ENCODE peak calls at places on chromosomes 6 and 20, in five cellular contexts. One of them, this sample, is unnamed.

GRCh38 chr6:154510144-154510905 is at the start of gene CNKSR3:
- DNase-seq in HepG2: peak
- DNase-seq in HEK293T: peak
- DNase-seq in K562: peak
- DNase-seq in SK-N-SH: peak
- DNase-seq in this sample: no peak

GRCh38 chr6:45663181-45664180 is 285.7 kb upstream of the SUPT3H start:
- DNase-seq in HepG2: no peak
- DNase-seq in HEK293T: no peak
- DNase-seq in K562: no peak
- DNase-seq in SK-N-SH: no peak
- DNase-seq in this sample: no peak

GRCh38 chr6:122653094-122653493 is 42.9 kb downstream of the PKIB start:
- DNase-seq in HepG2: peak
- DNase-seq in HEK293T: no peak
- DNase-seq in K562: no peak
- DNase-seq in SK-N-SH: no peak
- DNase-seq in this sample: no peak

GRCh38 chr6:21694168-21694567 is 100.6 kb downstream of the SOX4 start:
- DNase-seq in HepG2: no peak
- DNase-seq in HEK293T: no peak
- DNase-seq in K562: no peak
- DNase-seq in SK-N-SH: no peak
- DNase-seq in this sample: no peak

GRCh38 chr20:35013421-35014411 is 58.0 kb downstream of the MYH7B start:
- DNase-seq in HepG2: no peak
- DNase-seq in HEK293T: no peak
- DNase-seq in K562: no peak
- DNase-seq in SK-N-SH: peak
- DNase-seq in this sample: no peak

GRCh38 chr6:83708546-83708969 is 343 bp downstream of the SNAP91 start:
- DNase-seq in HepG2: no peak
- DNase-seq in HEK293T: peak
- DNase-seq in K562: no peak
- DNase-seq in SK-N-SH: peak
- DNase-seq in this sample: no peak

GRCh38 chr6:16244446-16244845 is 6.1 kb downstream of the GMPR start:
- DNase-seq in HepG2: no peak
- DNase-seq in HEK293T: no peak
- DNase-seq in K562: no peak
- DNase-seq in SK-N-SH: no peak
- DNase-seq in this sample: no peak

GRCh38 chr6:166438211-166438861 is 55.6 kb upstream of the MPC1 start:
- DNase-seq in HepG2: no peak
- DNase-seq in HEK293T: no peak
- DNase-seq in K562: peak
- DNase-seq in SK-N-SH: no peak
- DNase-seq in this sample: no peak

GRCh38 chr6:137903274-137903932 is 36.3 kb downstream of the TNFAIP3 start:
- DNase-seq in HepG2: no peak
- DNase-seq in HEK293T: no peak
- DNase-seq in K562: no peak
- DNase-seq in SK-N-SH: no peak
- DNase-seq in this sample: no peak

GRCh38 chr6:2669067-2669710 is 81.5 kb downstream of the MYLK4 start:
- DNase-seq in HepG2: no peak
- DNase-seq in HEK293T: no peak
- DNase-seq in K562: no peak
- DNase-seq in SK-N-SH: no peak
- DNase-seq in this sample: no peak

GRCh38 chr6:147205690-147206600 is 1.7 kb downstream of the STXBP5 start:
- DNase-seq in HepG2: peak
- DNase-seq in HEK293T: no peak
- DNase-seq in K562: peak
- DNase-seq in SK-N-SH: peak
- DNase-seq in this sample: no peak

GRCh38 chr20:3812259-3812681 is 8.1 kb upstream of the AP5S1 start:
- DNase-seq in HepG2: no peak
- DNase-seq in HEK293T: no peak
- DNase-seq in K562: no peak
- DNase-seq in SK-N-SH: peak
- DNase-seq in this sample: no peak

GRCh38 chr6:143745160-143746133 is 67.7 kb downstream of the PHACTR2 start:
- DNase-seq in HepG2: peak
- DNase-seq in HEK293T: peak
- DNase-seq in K562: no peak
- DNase-seq in SK-N-SH: peak
- DNase-seq in this sample: no peak

GRCh38 chr6:37862992-37863391 is 43.5 kb downstream of the ZFAND3 start:
- DNase-seq in HepG2: no peak
- DNase-seq in HEK293T: no peak
- DNase-seq in K562: no peak
- DNase-seq in SK-N-SH: no peak
- DNase-seq in this sample: no peak

GRCh38 chr20:7790189-7790588 is 150.1 kb downstream of the HAO1 start:
- DNase-seq in HepG2: no peak
- DNase-seq in HEK293T: no peak
- DNase-seq in K562: no peak
- DNase-seq in SK-N-SH: no peak
- DNase-seq in this sample: no peak

GRCh38 chr6:141634269-141634668 is 498.5 kb upstream of the GJE1 start:
- DNase-seq in HepG2: no peak
- DNase-seq in HEK293T: no peak
- DNase-seq in K562: no peak
- DNase-seq in SK-N-SH: no peak
- DNase-seq in this sample: no peak
- TF ChIP-seq FOXM1 in HepG2: no peak
- TF ChIP-seq FOXM1 in HEK293T: no peak
- TF ChIP-seq FOXM1 in K562: no peak
- TF ChIP-seq FOXM1 in SK-N-SH: no peak
- TF ChIP-seq FOXM1 in this sample: no peak

DNA sequence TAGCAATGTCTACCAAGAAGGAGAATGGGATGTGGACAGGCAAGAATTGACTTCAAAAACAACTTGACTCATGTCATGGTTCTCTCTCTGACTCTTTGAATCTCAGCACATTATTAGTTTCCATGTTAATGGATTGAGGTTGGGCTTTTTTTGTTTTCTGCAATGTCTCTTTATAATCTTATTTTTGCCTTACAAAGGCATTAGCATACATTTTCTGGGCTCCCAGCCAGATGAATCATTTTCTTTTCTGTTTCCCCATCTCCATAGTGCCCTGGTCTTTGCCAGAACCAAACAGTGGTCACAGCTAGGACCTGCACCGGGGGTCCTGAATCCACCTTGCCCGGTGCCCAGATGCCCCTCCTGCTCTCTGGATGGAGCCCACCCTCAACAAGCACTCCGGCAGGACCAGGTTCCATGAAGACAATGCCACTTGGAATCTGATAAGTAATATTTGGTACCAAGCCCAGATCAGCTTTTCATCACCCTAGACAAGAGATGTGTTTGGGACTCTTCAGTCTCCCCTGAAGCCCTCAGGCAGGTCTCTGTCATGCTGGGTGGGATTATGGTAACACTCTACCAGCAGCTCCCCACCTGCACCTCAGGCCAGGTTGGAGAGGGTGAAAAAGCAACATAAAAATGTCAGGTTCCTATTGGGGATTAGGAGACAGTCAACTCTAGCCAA is 266.7 kb upstream of the SULF2 start:
- DNase-seq in HepG2: no peak
- DNase-seq in HEK293T: no peak
- DNase-seq in K562: no peak
- DNase-seq in SK-N-SH: peak
- DNase-seq in this sample: no peak
- TF ChIP-seq FOXM1 in HepG2: no peak
- TF ChIP-seq FOXM1 in HEK293T: no peak
- TF ChIP-seq FOXM1 in K562: no peak
- TF ChIP-seq FOXM1 in SK-N-SH: no peak
- TF ChIP-seq FOXM1 in this sample: no peak

GRCh38 chr6:162684961-162685360 is 42.6 kb downstream of the PRKN start:
- DNase-seq in HepG2: no peak
- DNase-seq in HEK293T: no peak
- DNase-seq in K562: no peak
- DNase-seq in SK-N-SH: no peak
- DNase-seq in this sample: no peak
- TF ChIP-seq FOXM1 in HepG2: no peak
- TF ChIP-seq FOXM1 in HEK293T: no peak
- TF ChIP-seq FOXM1 in K562: no peak
- TF ChIP-seq FOXM1 in SK-N-SH: no peak
- TF ChIP-seq FOXM1 in this sample: no peak

DNA sequence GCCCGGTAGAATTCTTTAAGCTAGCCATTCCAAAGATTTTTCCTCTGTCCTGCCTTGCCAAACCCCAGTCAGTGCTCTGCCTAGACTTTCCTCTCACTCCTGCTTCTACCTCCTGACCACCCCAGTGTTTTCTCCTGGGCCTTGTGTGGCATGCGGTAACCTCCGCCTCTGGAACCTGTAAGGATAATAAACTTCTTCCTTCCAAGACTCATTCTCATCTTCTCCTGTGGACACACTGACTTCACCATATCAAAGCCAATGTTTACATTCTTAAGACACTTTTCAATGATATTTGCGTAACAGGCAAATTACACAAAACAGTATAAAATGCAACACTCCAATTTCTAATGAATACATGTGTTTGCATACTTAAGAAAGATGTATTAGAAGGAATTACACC is 354.6 kb downstream of the RNF144B start:
- DNase-seq in HepG2: no peak
- DNase-seq in HEK293T: no peak
- DNase-seq in K562: no peak
- DNase-seq in SK-N-SH: no peak
- DNase-seq in this sample: no peak
- TF ChIP-seq FOXM1 in HepG2: no peak
- TF ChIP-seq FOXM1 in HEK293T: no peak
- TF ChIP-seq FOXM1 in K562: no peak
- TF ChIP-seq FOXM1 in SK-N-SH: no peak
- TF ChIP-seq FOXM1 in this sample: no peak